ENCODE peak calls at places on chromosomes 1 and 21, in seven cellular contexts. Y is left colon, U is NCI-H446, Q is islet precursor cell, J is NB4, V is T-helper 2 cell, B is Daoy. F is an unnamed sample.

GRCh38 chr1:85200870-85201339 is at the start of gene SYDE2:
- DNase-seq in Y (peak), U (peak), Q (peak), J (peak), V (peak), B (peak), F (peak)

GRCh38 chr1:116503535-116504307 is 67.1 kb downstream of the CD58 start:
- DNase-seq in Y (no peak), U (no peak), Q (peak), J (peak), V (peak), B (no peak), F (no peak)

GRCh38 chr21:29939859-29940245 is at the start of gene GRIK1:
- DNase-seq in Y (no peak), U (no peak), Q (peak), J (no peak), V (no peak), B (peak), F (no peak)

GRCh38 chr1:47992720-47993119 is 4.5 kb downstream of the TRABD2B start:
- DNase-seq in Y (no peak), U (no peak), Q (no peak), J (no peak), V (no peak), B (no peak), F (no peak)

GRCh38 chr1:119372493-119373086 is 4.0 kb downstream of the HAO2 start:
- DNase-seq in Y (peak), U (no peak), Q (peak), J (peak), V (no peak), B (peak), F (no peak)

GRCh38 chr1:204769997-204770396 is 84.5 kb upstream of the LRRN2 start:
- DNase-seq in Y (no peak), U (no peak), Q (no peak), J (no peak), V (no peak), B (no peak), F (no peak)

GRCh38 chr1:61183471-61184034 is 101.2 kb downstream of the NFIA start:
- DNase-seq in Y (peak), U (peak), Q (no peak), J (no peak), V (no peak), B (no peak), F (no peak)

GRCh38 chr1:171743014-171743870 is 1.4 kb upstream of the VAMP4 start:
- DNase-seq in Y (peak), U (no peak), Q (peak), J (no peak), V (no peak), B (peak), F (no peak)

GRCh38 chr1:206834711-206835110 is 30.7 kb upstream of the IL20 start:
- DNase-seq in Y (no peak), U (no peak), Q (no peak), J (no peak), V (no peak), B (peak), F (no peak)

GRCh38 chr1:229221106-229222019 is 49.5 kb upstream of the RAB4A start:
- DNase-seq in Y (peak), U (peak), Q (no peak), J (no peak), V (no peak), B (peak), F (no peak)

GRCh38 chr1:150829751-150830150 is 21.7 kb upstream of the CTSK start:
- DNase-seq in Y (no peak), U (no peak), Q (no peak), J (no peak), V (no peak), B (no peak), F (no peak)

GRCh38 chr1:107477233-107477632 is 336.4 kb downstream of the NTNG1 start:
- DNase-seq in Y (no peak), U (no peak), Q (no peak), J (peak), V (no peak), B (no peak), F (no peak)

GRCh38 chr1:178388398-178389161 is 108.2 kb downstream of the CLEC20A start:
- DNase-seq in Y (no peak), U (no peak), Q (no peak), J (no peak), V (no peak), B (no peak), F (no peak)

GRCh38 chr1:58447047-58447446 is 99.5 kb downstream of the OMA1 start:
- DNase-seq in Y (no peak), U (no peak), Q (no peak), J (no peak), V (no peak), B (no peak), F (no peak)

GRCh38 chr1:230167419-230167852 is 100.4 kb downstream of the GALNT2 start:
- DNase-seq in Y (no peak), U (no peak), Q (peak), J (peak), V (peak), B (peak), F (no peak)

GRCh38 chr1:47347735-47348134 is 14.1 kb downstream of the CMPK1 start:
- DNase-seq in Y (no peak), U (no peak), Q (no peak), J (no peak), V (no peak), B (no peak), F (no peak)

GRCh38 chr1:8266436-8267165 is 51.3 kb upstream of the SLC45A1 start:
- DNase-seq in Y (no peak), U (no peak), Q (no peak), J (no peak), V (no peak), B (no peak), F (no peak)

F was measured in activated effector memory CD4-positive, alpha-beta T cell treated with Interleukin-2 at 50 U/mL for 16 hours.